ENCODE peak calls at places on chromosome 11, in nine cellular contexts. Q is sigmoid colon, E is A549, K is body of pancreas, N is esophagus muscularis mucosa, L is right lobe of liver, G is IMR-90, U is adrenal gland, C is GM12891. S is an unnamed sample.

GRCh38 chr11:1484716-1485503 is 1.7 kb downstream of the MOB2 start:
- DNase-seq in C (no peak), N (no peak), L (peak; percentile 13), G (no peak), E (no peak), Q (peak; percentile 78), K (peak; percentile 14), U (no peak), S (no peak)

GRCh38 chr11:84214557-84214956 is 928.4 kb upstream of the CCDC90B start:
- DNase-seq in E (no peak), N (no peak), G (no peak), C (no peak), L (no peak), Q (no peak), U (no peak), K (no peak), S (no peak)

GRCh38 chr11:19889531-19889930 is 176.9 kb downstream of the NAV2 start:
- DNase-seq in C (no peak), G (peak; percentile 38), N (no peak), E (no peak), U (no peak), K (no peak), L (no peak), Q (no peak), S (no peak)

GRCh38 chr11:120210651-120211521 is at the start of gene OAF:
- DNase-seq in Q (peak; percentile 85), L (peak; percentile 87), E (peak; percentile 65), K (peak; percentile 78), U (peak; percentile 81), G (peak; percentile 83), C (peak; percentile 89), N (no peak), S (peak; percentile 64)

GRCh38 chr11:46112961-46113617 is 8.2 kb downstream of the PHF21A start:
- DNase-seq in G (peak; percentile 68), U (no peak), E (peak; percentile 74), N (no peak), Q (no peak), K (peak; percentile 31), C (no peak), L (no peak), S (no peak)

GRCh38 chr11:8634498-8634897 is 40.5 kb upstream of the STK33 start:
- DNase-seq in N (no peak), C (no peak), K (no peak), L (no peak), U (no peak), Q (no peak), E (no peak), G (no peak), S (no peak)

GRCh38 chr11:126346586-126346940 is 8.9 kb upstream of the ST3GAL4 start:
- DNase-seq in Q (no peak), K (no peak), L (peak; percentile 3), G (no peak), N (no peak), C (no peak), E (no peak), U (no peak), S (no peak)

GRCh38 chr11:3710485-3711259 is 39.5 kb upstream of the CHRNA10 start:
- DNase-seq in K (no peak), U (no peak), C (no peak), Q (no peak), G (peak; percentile 24), E (no peak), N (no peak), L (no peak), S (no peak)

GRCh38 chr11:111469200-111469599 is 43.0 kb downstream of the BTG4 start:
- DNase-seq in C (no peak), Q (no peak), U (no peak), E (no peak), K (no peak), N (peak; percentile 88), G (peak; percentile 45), L (no peak), S (no peak)

GRCh38 chr11:48096588-48097525 is 116.5 kb downstream of the PTPRJ start:
- DNase-seq in N (peak; percentile 57), Q (no peak), C (no peak), E (no peak), K (no peak), L (no peak), G (peak; percentile 39), U (peak; percentile 10), S (no peak)

GRCh38 chr11:45920531-45921477 is 1.7 kb upstream of the LARGE2 start:
- DNase-seq in N (no peak), E (no peak), C (no peak), U (no peak), G (no peak), L (no peak), Q (peak; percentile 42), K (no peak), S (no peak)

GRCh38 chr11:36451681-36452080 is 58.4 kb downstream of the TRAF6 start:
- DNase-seq in U (no peak), Q (no peak), E (no peak), L (no peak), C (no peak), N (no peak), G (no peak), K (no peak), S (no peak)

GRCh38 chr11:36451045-36451444 is 59.0 kb downstream of the TRAF6 start:
- DNase-seq in K (no peak), L (no peak), Q (no peak), U (no peak), C (no peak), E (no peak), G (no peak), N (no peak), S (no peak)

GRCh38 chr11:36447947-36448346 is 62.1 kb downstream of the TRAF6 start:
- DNase-seq in K (peak; percentile 70), Q (no peak), G (no peak), C (no peak), N (no peak), U (no peak), E (no peak), L (no peak), S (no peak)

GRCh38 chr11:36450391-36450714 is 59.7 kb downstream of the TRAF6 start:
- DNase-seq in N (no peak), C (no peak), L (no peak), U (no peak), Q (no peak), E (no peak), G (no peak), K (no peak), S (no peak)

DNA sequence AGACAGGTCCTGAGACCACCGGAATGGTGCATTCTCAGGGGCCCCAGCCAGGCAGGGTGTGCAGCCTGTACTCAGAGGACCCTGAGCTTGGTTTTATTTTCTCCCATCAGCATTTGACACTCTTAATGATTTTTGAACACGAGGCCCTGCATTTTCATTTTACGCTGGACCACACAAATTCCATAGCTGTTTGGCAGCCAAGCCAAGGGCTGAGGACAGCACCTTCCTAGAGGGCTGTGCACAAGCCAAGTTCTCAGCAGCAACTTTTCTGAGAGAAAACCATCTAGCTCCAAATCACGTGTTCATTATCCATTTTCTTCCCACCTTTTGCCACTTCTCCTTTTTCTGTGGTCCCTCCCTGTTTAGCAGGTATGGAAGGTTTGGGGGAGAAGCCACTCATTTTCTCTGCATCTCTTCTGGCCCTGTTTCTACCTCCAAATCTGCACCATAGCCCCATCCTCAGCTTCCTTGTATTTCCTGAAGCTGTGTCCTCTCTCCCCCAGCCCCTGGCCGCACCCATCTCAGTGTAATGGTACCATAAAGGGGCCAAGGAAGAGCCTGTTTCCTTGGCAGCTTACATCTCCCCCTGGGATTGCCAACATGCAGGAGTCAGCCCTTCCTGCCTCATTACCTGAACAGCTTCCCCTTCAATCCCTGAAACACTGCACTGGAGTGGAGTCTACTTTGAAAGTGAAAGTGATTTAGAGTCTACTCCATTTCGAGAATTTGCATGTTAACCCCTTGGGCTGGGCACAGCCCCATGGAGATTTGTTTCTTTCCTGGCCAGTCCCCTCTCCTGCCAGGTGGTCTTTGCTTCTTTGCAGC is 60.3 kb downstream of the TRAF6 start:
- DNase-seq in K (no peak), C (no peak), L (no peak), E (no peak), N (no peak), G (no peak), Q (no peak), U (no peak), S (no peak)
- TF ChIP-seq POLR2A in K (no peak), C (no peak), L (no peak), E (no peak), N (no peak), G (no peak), Q (no peak), U (no peak), S (no peak)

GRCh38 chr11:60763692-60764369 is 7.2 kb downstream of the MS4A15 start:
- DNase-seq in L (no peak), C (no peak), N (no peak), U (no peak), Q (no peak), K (no peak), G (no peak), E (no peak), S (no peak)
- TF ChIP-seq POLR2A in L (no peak), C (no peak), N (no peak), U (no peak), Q (no peak), K (no peak), G (no peak), E (no peak), S (no peak)

DNA sequence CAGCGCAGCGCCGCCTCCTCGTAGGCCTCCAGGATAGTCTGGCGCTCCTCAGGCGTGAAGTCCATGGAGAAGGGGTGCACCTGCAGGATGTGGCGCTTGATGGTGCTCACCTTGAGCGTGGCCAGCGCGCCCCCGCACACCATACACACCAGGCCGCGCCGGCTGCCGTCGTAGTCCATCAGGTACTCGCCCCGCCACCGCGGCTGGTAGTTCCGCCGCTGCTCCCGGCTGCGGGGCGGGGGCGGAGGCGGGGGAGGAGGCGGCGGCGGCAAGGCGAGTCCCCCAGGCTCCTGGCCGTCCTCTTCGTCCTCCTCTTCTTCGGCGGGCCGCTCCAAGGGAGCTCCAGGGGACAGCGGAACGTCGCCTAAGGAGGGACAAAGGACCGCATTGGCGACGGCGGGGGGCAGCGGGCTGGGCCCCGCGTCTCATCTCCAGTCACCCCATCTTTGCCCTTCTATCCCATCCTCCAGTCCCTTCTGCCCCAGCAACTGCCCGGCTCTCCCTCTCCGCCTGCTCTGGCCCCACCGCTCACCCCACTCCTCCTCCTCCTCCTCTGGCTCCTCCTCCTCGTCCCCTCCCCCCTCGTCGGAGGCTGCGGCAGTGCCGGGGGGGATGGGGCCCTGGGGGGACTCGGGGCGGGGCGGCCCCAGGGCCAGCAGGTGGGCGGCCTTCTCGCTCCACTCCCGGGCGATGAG is 4.9 kb downstream of the ZFTA start:
- DNase-seq in E (no peak), N (no peak), Q (peak; percentile 89), U (peak; percentile 59), G (no peak), C (no peak), L (peak; percentile 69), K (peak; percentile 17), S (no peak)
- TF ChIP-seq POLR2A in E (no peak), N (no peak), Q (peak; percentile 43), U (no peak), G (no peak), C (no peak), L (peak; percentile 61), K (no peak), S (no peak)

DNA sequence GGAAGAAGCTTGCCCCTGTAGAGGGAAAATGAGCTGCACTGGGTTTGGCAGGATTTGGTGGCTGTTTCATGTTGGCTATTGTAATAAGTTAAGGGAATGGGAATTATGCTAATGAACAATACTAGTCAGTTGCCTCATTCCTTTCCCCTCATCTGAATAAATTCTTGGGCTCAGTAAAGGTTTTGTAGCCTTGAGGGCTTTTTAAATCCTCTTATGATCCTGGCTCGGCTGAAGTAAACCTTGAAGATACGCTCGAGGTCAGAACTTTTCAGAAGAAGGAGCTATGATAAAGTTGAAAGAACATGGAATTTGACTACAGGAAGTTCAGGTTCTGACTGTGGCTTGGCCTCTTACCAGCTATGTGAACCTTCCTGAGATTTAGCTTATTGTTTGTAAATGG is 448.7 kb downstream of the RAB38 start:
- DNase-seq in E (no peak), G (no peak), U (no peak), N (no peak), L (no peak), Q (no peak), K (no peak), C (no peak), S (no peak)
- TF ChIP-seq POLR2A in E (no peak), G (no peak), U (no peak), N (no peak), L (no peak), Q (no peak), K (no peak), C (no peak), S (no peak)

S was measured in stomach.